ENCODE peak calls at places on chromosomes 13 and 19, in seven cellular contexts. Z, A, M, V, Y, S and I are unnamed samples.

GRCh38 chr19:801861-802496 is 4.7 kb downstream of the PTBP1 start:
- DNase-seq in Z (peak; percentile 52), A (peak; percentile 48), M (no peak), V (no peak), Y (no peak), S (peak; percentile 68), I (no peak)

GRCh38 chr13:95146486-95146885 is 154.8 kb downstream of the ABCC4 start:
- DNase-seq in Z (no peak), A (no peak), M (no peak), V (no peak), Y (no peak), S (no peak), I (no peak)

GRCh38 chr19:6086081-6086858 is 24.0 kb downstream of the RFX2 start:
- DNase-seq in Z (no peak), A (no peak), M (no peak), V (no peak), Y (no peak), S (no peak), I (no peak)

GRCh38 chr19:46849610-46850009 is 1.0 kb downstream of the AP2S1 start:
- DNase-seq in Z (no peak), A (no peak), M (no peak), V (no peak), Y (no peak), S (no peak), I (no peak)

GRCh38 chr19:3979289-3979673 is 6.0 kb downstream of the EEF2 start:
- DNase-seq in Z (no peak), A (peak; percentile 27), M (no peak), V (no peak), Y (peak; percentile 82), S (no peak), I (no peak)

GRCh38 chr13:73138967-73139491 is 80.2 kb downstream of the KLF5 start:
- DNase-seq in Z (no peak), A (no peak), M (no peak), V (no peak), Y (no peak), S (no peak), I (no peak)

GRCh38 chr13:57036290-57036689 is 104.4 kb upstream of the PRR20A start:
- DNase-seq in Z (no peak), A (no peak), M (no peak), V (no peak), Y (no peak), S (no peak), I (no peak)

GRCh38 chr19:5480427-5480836 is 25.2 kb downstream of the ZNRF4 start:
- DNase-seq in Z (no peak), A (no peak), M (no peak), V (no peak), Y (no peak), S (no peak), I (no peak)

GRCh38 chr19:15316498-15316897 is 15.8 kb downstream of the BRD4 start:
- DNase-seq in Z (no peak), A (no peak), M (no peak), V (no peak), Y (no peak), S (no peak), I (no peak)

GRCh38 chr13:113186061-113186900 is 22.2 kb downstream of the PCID2 start:
- DNase-seq in Z (no peak), A (no peak), M (no peak), V (no peak), Y (no peak), S (no peak), I (no peak)

GRCh38 chr13:47474845-47475244 is 526.2 kb downstream of the SUCLA2 start:
- DNase-seq in Z (no peak), A (no peak), M (no peak), V (no peak), Y (no peak), S (no peak), I (no peak)

GRCh38 chr19:50486823-50487515 is 10.3 kb upstream of the GARIN5A start:
- DNase-seq in Z (no peak), A (no peak), M (no peak), V (no peak), Y (no peak), S (no peak), I (no peak)

GRCh38 chr19:16849168-16849567 is 20.0 kb downstream of the SIN3B start:
- DNase-seq in Z (no peak), A (no peak), M (no peak), V (no peak), Y (no peak), S (no peak), I (no peak)

GRCh38 chr13:64052526-64052925 is 2636.9 kb upstream of the PCDH20 start:
- DNase-seq in Z (no peak), A (no peak), M (no peak), V (no peak), Y (no peak), S (no peak), I (no peak)

GRCh38 chr13:27449081-27449603 is 1.2 kb downstream of the MTIF3 start:
- DNase-seq in Z (no peak), A (no peak), M (no peak), V (no peak), Y (no peak), S (no peak), I (no peak)

GRCh38 chr19:4536798-4537197 is 1.8 kb upstream of the PLIN5 start:
- DNase-seq in Z (no peak), A (no peak), M (no peak), V (no peak), Y (peak; percentile 51), S (no peak), I (no peak)

GRCh38 chr19:27759896-27760295 is 1453.1 kb downstream of the UQCRFS1 start:
- DNase-seq in Z (no peak), A (no peak), M (no peak), V (no peak), Y (no peak), S (no peak), I (no peak)

GRCh38 chr13:104954210-104954609 is 1581.3 kb downstream of the EFNB2 start:
- DNase-seq in Z (no peak), A (no peak), M (no peak), V (no peak), Y (no peak), S (no peak), I (no peak)

GRCh38 chr19:18853755-18854427 is 22.1 kb downstream of the UPF1 start:
- DNase-seq in Z (no peak), A (no peak), M (no peak), V (no peak), Y (no peak), S (no peak), I (no peak)

GRCh38 chr19:57269515-57270250 is 10.6 kb upstream of the ZNF460 start:
- DNase-seq in Z (no peak), A (no peak), M (no peak), V (no peak), Y (no peak), S (peak; percentile 10), I (no peak)

GRCh38 chr13:35549481-35549880 is 73.0 kb upstream of the MAB21L1 start:
- DNase-seq in Z (no peak), A (no peak), M (no peak), V (no peak), Y (no peak), S (no peak), I (no peak)

GRCh38 chr13:95502216-95502615 is 50.3 kb upstream of the CLDN10 start:
- DNase-seq in Z (no peak), A (no peak), M (no peak), V (no peak), Y (no peak), S (no peak), I (no peak)

GRCh38 chr13:31274345-31274870 is 74.6 kb downstream of the B3GLCT start:
- DNase-seq in Z (no peak), A (no peak), M (no peak), V (no peak), Y (no peak), S (no peak), I (no peak)

GRCh38 chr19:18020212-18021067 is 12.5 kb downstream of the ARRDC2 start:
- DNase-seq in Z (peak; percentile 66), A (peak; percentile 87), M (peak; percentile 94), V (peak; percentile 83), Y (peak; percentile 92), S (peak; percentile 66), I (peak; percentile 87)

GRCh38 chr19:42140125-42140754 is 8.0 kb upstream of the POU2F2 start:
- DNase-seq in Z (no peak), A (no peak), M (peak; percentile 39), V (no peak), Y (peak; percentile 82), S (peak; percentile 36), I (no peak)

GRCh38 chr13:29754486-29754806 is 96.0 kb downstream of the UBL3 start:
- DNase-seq in Z (no peak), A (no peak), M (no peak), V (no peak), Y (no peak), S (no peak), I (no peak)

GRCh38 chr19:16820056-16820455 is 9.1 kb upstream of the SIN3B start:
- DNase-seq in Z (no peak), A (no peak), M (no peak), V (no peak), Y (no peak), S (no peak), I (no peak)

GRCh38 chr19:7294571-7295212 is 478 bp upstream of the INSR start:
- DNase-seq in Z (peak; percentile 69), A (peak; percentile 48), M (peak; percentile 78), V (peak; percentile 54), Y (peak; percentile 92), S (peak; percentile 72), I (peak; percentile 59)

GRCh38 chr13:24661713-24662112 is 18.5 kb upstream of the ATP12A start:
- DNase-seq in Z (no peak), A (no peak), M (no peak), V (no peak), Y (no peak), S (no peak), I (no peak)

GRCh38 chr19:35341565-35342225 is 6.0 kb upstream of the FFAR1 start:
- DNase-seq in Z (no peak), A (no peak), M (no peak), V (no peak), Y (no peak), S (no peak), I (no peak)
- H3K27me3 ChIP-seq in Z (no peaks in the 10 kb centered on the region), A (no peaks in the 10 kb centered on the region), M (no peaks in the 10 kb centered on the region), V (no peaks in the 10 kb centered on the region), Y (no peaks in the 10 kb centered on the region), S (no peaks in the 10 kb centered on the region), I (no peaks in the 10 kb centered on the region)

DNA sequence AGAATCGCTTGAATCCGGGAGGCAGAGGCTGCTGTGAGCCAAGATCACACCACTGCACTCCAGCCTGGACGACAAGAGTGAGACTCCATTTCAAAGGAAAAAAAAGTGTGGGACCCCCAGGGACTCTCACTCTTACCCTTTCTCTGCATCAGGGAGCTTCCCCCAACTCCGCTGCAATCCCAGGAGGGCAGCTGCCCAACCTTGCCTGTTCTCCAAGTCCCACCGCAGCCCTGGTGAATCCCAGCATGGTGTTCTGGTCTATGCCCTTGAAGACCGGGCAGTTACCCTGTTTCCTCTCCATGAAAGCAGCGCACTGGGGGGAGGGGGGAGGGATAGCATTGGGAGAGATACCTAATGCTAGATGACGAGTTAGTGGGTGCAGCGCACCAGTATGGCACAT is 35.7 kb upstream of the DPRX start:
- DNase-seq in Z (no peak), A (no peak), M (no peak), V (no peak), Y (no peak), S (no peak), I (no peak)
- H3K4me3 ChIP-seq in Z (no peak overlapping the region), A (no peak overlapping the region), M (no peak overlapping the region), V (no peak overlapping the region), Y (no peak overlapping the region), S (no peak overlapping the region), I (no peak overlapping the region)

GRCh38 chr13:45897562-45897961 is 46.0 kb upstream of the SIAH3 start:
- DNase-seq in Z (no peak), A (no peak), M (no peak), V (no peak), Y (no peak), S (no peak), I (no peak)
- H3K27me3 ChIP-seq in Z (no peaks in the 10 kb centered on the region), A (no peaks in the 10 kb centered on the region), M (no peaks in the 10 kb centered on the region), V (no peaks in the 10 kb centered on the region), Y (no peaks in the 10 kb centered on the region), S (no peaks in the 10 kb centered on the region), I (no peaks in the 10 kb centered on the region)

GRCh38 chr13:54091884-54092283 is 1063.3 kb downstream of the OLFM4 start:
- DNase-seq in Z (no peak), A (no peak), M (no peak), V (no peak), Y (peak; percentile 28), S (no peak), I (no peak)
- H3K4me3 ChIP-seq in Z (no peak overlapping the region), A (no peak overlapping the region), M (no peak overlapping the region), V (no peak overlapping the region), Y (no peak overlapping the region), S (no peak overlapping the region), I (no peak overlapping the region)